ENCODE peak calls at places on chromosomes 2 and 18, in seven cellular contexts. One of them, this sample, is unnamed.

GRCh38 chr2:9251154-9252001 is 44.8 kb downstream of the ASAP2 start:
- DNase-seq in NCI-H2171 treated with DMSO at 0.1 percent for 48 hours: no peak
- DNase-seq in substantia nigra: no peak
- DNase-seq in Ammon's horn: no peak
- DNase-seq in NCI-H1694: no peak
- DNase-seq in immature natural killer cell: no peak
- DNase-seq in activated naive CD4-positive, alpha-beta T cell treated with anti-CD3 and anti-CD28 coated beads for 36 hours: no peak
- DNase-seq in this sample: no peak

GRCh38 chr2:5696741-5697521 is 4.7 kb downstream of the SOX11 start:
- DNase-seq in substantia nigra: no peak
- DNase-seq in NCI-H1694: peak; percentile 80
- DNase-seq in NCI-H2171 treated with DMSO at 0.1 percent for 48 hours: peak; percentile 69
- DNase-seq in Ammon's horn: peak; percentile 20
- DNase-seq in immature natural killer cell: no peak
- DNase-seq in activated naive CD4-positive, alpha-beta T cell treated with anti-CD3 and anti-CD28 coated beads for 36 hours: no peak
- DNase-seq in this sample: no peak

GRCh38 chr2:102141915-102142828 is at the start of gene IL1R1:
- DNase-seq in immature natural killer cell: no peak
- DNase-seq in NCI-H1694: no peak
- DNase-seq in NCI-H2171 treated with DMSO at 0.1 percent for 48 hours: no peak
- DNase-seq in substantia nigra: no peak
- DNase-seq in Ammon's horn: no peak
- DNase-seq in activated naive CD4-positive, alpha-beta T cell treated with anti-CD3 and anti-CD28 coated beads for 36 hours: no peak
- DNase-seq in this sample: no peak

GRCh38 chr2:178298785-178299212 is 104.5 kb downstream of the OSBPL6 start:
- DNase-seq in NCI-H1694: no peak
- DNase-seq in substantia nigra: no peak
- DNase-seq in NCI-H2171 treated with DMSO at 0.1 percent for 48 hours: no peak
- DNase-seq in activated naive CD4-positive, alpha-beta T cell treated with anti-CD3 and anti-CD28 coated beads for 36 hours: no peak
- DNase-seq in Ammon's horn: no peak
- DNase-seq in immature natural killer cell: no peak
- DNase-seq in this sample: no peak

GRCh38 chr2:237603718-237604362 is 13.3 kb upstream of the RAB17 start:
- DNase-seq in substantia nigra: no peak
- DNase-seq in activated naive CD4-positive, alpha-beta T cell treated with anti-CD3 and anti-CD28 coated beads for 36 hours: peak; percentile 82
- DNase-seq in NCI-H1694: no peak
- DNase-seq in Ammon's horn: peak; percentile 55
- DNase-seq in NCI-H2171 treated with DMSO at 0.1 percent for 48 hours: no peak
- DNase-seq in immature natural killer cell: peak; percentile 79
- DNase-seq in this sample: peak; percentile 86

GRCh38 chr2:119352357-119352756 is 14.3 kb downstream of the C2orf76 start:
- DNase-seq in Ammon's horn: peak; percentile 37
- DNase-seq in substantia nigra: no peak
- DNase-seq in activated naive CD4-positive, alpha-beta T cell treated with anti-CD3 and anti-CD28 coated beads for 36 hours: no peak
- DNase-seq in NCI-H2171 treated with DMSO at 0.1 percent for 48 hours: peak; percentile 89
- DNase-seq in NCI-H1694: peak; percentile 71
- DNase-seq in immature natural killer cell: no peak
- DNase-seq in this sample: peak; percentile 19

GRCh38 chr18:63994783-63995399 is 25.0 kb downstream of the SERPINB8 start:
- DNase-seq in NCI-H1694: peak; percentile 32
- DNase-seq in immature natural killer cell: peak; percentile 12
- DNase-seq in NCI-H2171 treated with DMSO at 0.1 percent for 48 hours: peak; percentile 70
- DNase-seq in substantia nigra: peak; percentile 17
- DNase-seq in activated naive CD4-positive, alpha-beta T cell treated with anti-CD3 and anti-CD28 coated beads for 36 hours: peak; percentile 61
- DNase-seq in Ammon's horn: peak; percentile 58
- DNase-seq in this sample: peak; percentile 31

GRCh38 chr2:97739020-97739892 is 25.9 kb downstream of the ZAP70 start:
- DNase-seq in immature natural killer cell: no peak
- DNase-seq in NCI-H2171 treated with DMSO at 0.1 percent for 48 hours: no peak
- DNase-seq in NCI-H1694: no peak
- DNase-seq in Ammon's horn: no peak
- DNase-seq in substantia nigra: no peak
- DNase-seq in activated naive CD4-positive, alpha-beta T cell treated with anti-CD3 and anti-CD28 coated beads for 36 hours: no peak
- DNase-seq in this sample: no peak

GRCh38 chr2:214107731-214108130 is 303.1 kb upstream of the VWC2L start:
- DNase-seq in activated naive CD4-positive, alpha-beta T cell treated with anti-CD3 and anti-CD28 coated beads for 36 hours: no peak
- DNase-seq in immature natural killer cell: no peak
- DNase-seq in substantia nigra: no peak
- DNase-seq in Ammon's horn: no peak
- DNase-seq in NCI-H2171 treated with DMSO at 0.1 percent for 48 hours: no peak
- DNase-seq in NCI-H1694: no peak
- DNase-seq in this sample: no peak

GRCh38 chr2:26469092-26469710 is 8.7 kb downstream of the OTOF start:
- DNase-seq in NCI-H2171 treated with DMSO at 0.1 percent for 48 hours: peak; percentile 70
- DNase-seq in substantia nigra: no peak
- DNase-seq in Ammon's horn: no peak
- DNase-seq in NCI-H1694: peak; percentile 85
- DNase-seq in immature natural killer cell: peak; percentile 6
- DNase-seq in activated naive CD4-positive, alpha-beta T cell treated with anti-CD3 and anti-CD28 coated beads for 36 hours: peak; percentile 88
- DNase-seq in this sample: no peak

GRCh38 chr2:68031546-68032160 is 31.2 kb downstream of the C1D start:
- DNase-seq in activated naive CD4-positive, alpha-beta T cell treated with anti-CD3 and anti-CD28 coated beads for 36 hours: no peak
- DNase-seq in NCI-H1694: peak; percentile 72
- DNase-seq in NCI-H2171 treated with DMSO at 0.1 percent for 48 hours: peak; percentile 68
- DNase-seq in Ammon's horn: peak; percentile 72
- DNase-seq in immature natural killer cell: peak; percentile 22
- DNase-seq in substantia nigra: no peak
- DNase-seq in this sample: peak; percentile 11

GRCh38 chr2:112787729-112788401 is 3.6 kb upstream of the IL1A start:
- DNase-seq in substantia nigra: no peak
- DNase-seq in NCI-H2171 treated with DMSO at 0.1 percent for 48 hours: no peak
- DNase-seq in NCI-H1694: no peak
- DNase-seq in Ammon's horn: no peak
- DNase-seq in activated naive CD4-positive, alpha-beta T cell treated with anti-CD3 and anti-CD28 coated beads for 36 hours: no peak
- DNase-seq in immature natural killer cell: no peak
- DNase-seq in this sample: no peak

GRCh38 chr2:222671259-222672067 is at the start of gene MOGAT1:
- DNase-seq in Ammon's horn: peak; percentile 54
- DNase-seq in activated naive CD4-positive, alpha-beta T cell treated with anti-CD3 and anti-CD28 coated beads for 36 hours: no peak
- DNase-seq in NCI-H1694: peak; percentile 5
- DNase-seq in substantia nigra: peak; percentile 41
- DNase-seq in immature natural killer cell: no peak
- DNase-seq in NCI-H2171 treated with DMSO at 0.1 percent for 48 hours: peak; percentile 31
- DNase-seq in this sample: no peak

GRCh38 chr2:232994446-232994845 is 18.6 kb downstream of the NGEF start:
- DNase-seq in substantia nigra: no peak
- DNase-seq in activated naive CD4-positive, alpha-beta T cell treated with anti-CD3 and anti-CD28 coated beads for 36 hours: no peak
- DNase-seq in NCI-H1694: no peak
- DNase-seq in Ammon's horn: no peak
- DNase-seq in NCI-H2171 treated with DMSO at 0.1 percent for 48 hours: no peak
- DNase-seq in immature natural killer cell: no peak
- DNase-seq in this sample: no peak

GRCh38 chr2:120776649-120777048 is 41.0 kb downstream of the GLI2 start:
- DNase-seq in Ammon's horn: no peak
- DNase-seq in immature natural killer cell: no peak
- DNase-seq in NCI-H1694: no peak
- DNase-seq in NCI-H2171 treated with DMSO at 0.1 percent for 48 hours: no peak
- DNase-seq in substantia nigra: no peak
- DNase-seq in activated naive CD4-positive, alpha-beta T cell treated with anti-CD3 and anti-CD28 coated beads for 36 hours: no peak
- DNase-seq in this sample: no peak

GRCh38 chr2:127107622-127107999 is 657 bp upstream of the BIN1 start:
- DNase-seq in NCI-H1694: peak; percentile 29
- DNase-seq in NCI-H2171 treated with DMSO at 0.1 percent for 48 hours: peak; percentile 75
- DNase-seq in activated naive CD4-positive, alpha-beta T cell treated with anti-CD3 and anti-CD28 coated beads for 36 hours: no peak
- DNase-seq in substantia nigra: no peak
- DNase-seq in Ammon's horn: no peak
- DNase-seq in immature natural killer cell: no peak
- DNase-seq in this sample: no peak

GRCh38 chr18:3450358-3451107 is 561 bp downstream of the TGIF1 start:
- DNase-seq in substantia nigra: peak; percentile 69
- DNase-seq in NCI-H1694: no peak
- DNase-seq in NCI-H2171 treated with DMSO at 0.1 percent for 48 hours: peak; percentile 72
- DNase-seq in Ammon's horn: peak; percentile 73
- DNase-seq in activated naive CD4-positive, alpha-beta T cell treated with anti-CD3 and anti-CD28 coated beads for 36 hours: peak; percentile 60
- DNase-seq in immature natural killer cell: peak; percentile 76
- DNase-seq in this sample: peak; percentile 69

GRCh38 chr2:162002623-162003200 is 71.3 kb downstream of the DPP4 start:
- DNase-seq in activated naive CD4-positive, alpha-beta T cell treated with anti-CD3 and anti-CD28 coated beads for 36 hours: no peak
- DNase-seq in substantia nigra: peak; percentile 15
- DNase-seq in NCI-H1694: peak; percentile 55
- DNase-seq in Ammon's horn: peak; percentile 59
- DNase-seq in NCI-H2171 treated with DMSO at 0.1 percent for 48 hours: no peak
- DNase-seq in immature natural killer cell: no peak
- DNase-seq in this sample: no peak

GRCh38 chr2:47904903-47905453 is 1.3 kb downstream of the FBXO11 start:
- DNase-seq in activated naive CD4-positive, alpha-beta T cell treated with anti-CD3 and anti-CD28 coated beads for 36 hours: peak; percentile 30
- DNase-seq in Ammon's horn: no peak
- DNase-seq in immature natural killer cell: no peak
- DNase-seq in substantia nigra: peak; percentile 35
- DNase-seq in NCI-H2171 treated with DMSO at 0.1 percent for 48 hours: peak; percentile 58
- DNase-seq in NCI-H1694: peak; percentile 20
- DNase-seq in this sample: peak; percentile 39

GRCh38 chr2:216651370-216651881 is 18.2 kb downstream of the IGFBP2 start:
- DNase-seq in NCI-H2171 treated with DMSO at 0.1 percent for 48 hours: no peak
- DNase-seq in substantia nigra: no peak
- DNase-seq in Ammon's horn: no peak
- DNase-seq in NCI-H1694: no peak
- DNase-seq in immature natural killer cell: no peak
- DNase-seq in activated naive CD4-positive, alpha-beta T cell treated with anti-CD3 and anti-CD28 coated beads for 36 hours: no peak
- DNase-seq in this sample: no peak

GRCh38 chr2:144241801-144242200 is 278.1 kb downstream of the ZEB2 start:
- DNase-seq in Ammon's horn: no peak
- DNase-seq in activated naive CD4-positive, alpha-beta T cell treated with anti-CD3 and anti-CD28 coated beads for 36 hours: no peak
- DNase-seq in immature natural killer cell: no peak
- DNase-seq in NCI-H2171 treated with DMSO at 0.1 percent for 48 hours: no peak
- DNase-seq in NCI-H1694: no peak
- DNase-seq in substantia nigra: no peak
- DNase-seq in this sample: no peak